ENCODE peak calls at places on chromosomes 1 and 21, in four cellular contexts. One of them, this sample, is unnamed.

GRCh38 chr1:44664730-44665370 is 9.4 kb downstream of the TMEM53 start:
- DNase-seq in GM12878: no peak
- DNase-seq in HepG2: no peak
- DNase-seq in K562: no peak
- DNase-seq in this sample: no peak

GRCh38 chr1:89532228-89532627 is 7.6 kb downstream of the LRRC8B start:
- DNase-seq in K562: no peak
- DNase-seq in GM12878: no peak
- DNase-seq in HepG2: no peak
- DNase-seq in this sample: no peak

GRCh38 chr1:173853074-173853473 is 14.7 kb downstream of the GAS5 start:
- DNase-seq in HepG2: no peak
- DNase-seq in K562: no peak
- DNase-seq in GM12878: no peak
- DNase-seq in this sample: no peak

GRCh38 chr1:230868736-230869385 is 540 bp upstream of the C1orf198 start:
- DNase-seq in K562: peak; percentile 19
- DNase-seq in GM12878: no peak
- DNase-seq in HepG2: peak; percentile 41
- DNase-seq in this sample: peak; percentile 58

GRCh38 chr1:53592521-53592982 is 133.4 kb downstream of the DMRTB1 start:
- DNase-seq in HepG2: no peak
- DNase-seq in GM12878: no peak
- DNase-seq in K562: no peak
- DNase-seq in this sample: no peak

GRCh38 chr1:23422313-23422877 is 2.2 kb downstream of the TCEA3 start:
- DNase-seq in HepG2: no peak
- DNase-seq in K562: peak; percentile 82
- DNase-seq in GM12878: no peak
- DNase-seq in this sample: no peak

GRCh38 chr1:213582976-213583567 is 404.7 kb upstream of the PROX1 start:
- DNase-seq in K562: no peak
- DNase-seq in HepG2: no peak
- DNase-seq in GM12878: no peak
- DNase-seq in this sample: no peak

GRCh38 chr1:244353572-244354091 is 98.1 kb downstream of the ADSS2 start:
- DNase-seq in GM12878: no peak
- DNase-seq in K562: peak; percentile 86
- DNase-seq in HepG2: peak; percentile 37
- DNase-seq in this sample: peak; percentile 50

GRCh38 chr21:36803051-36803709 is 104.3 kb downstream of the SIM2 start:
- DNase-seq in K562: no peak
- DNase-seq in GM12878: no peak
- DNase-seq in HepG2: no peak
- DNase-seq in this sample: no peak

GRCh38 chr1:24786191-24786590 is 40.9 kb downstream of the CLIC4 start:
- DNase-seq in K562: no peak
- DNase-seq in GM12878: no peak
- DNase-seq in HepG2: no peak
- DNase-seq in this sample: no peak

GRCh38 chr1:2300851-2301606 is 72.9 kb downstream of the SKI start:
- DNase-seq in K562: no peak
- DNase-seq in HepG2: no peak
- DNase-seq in GM12878: peak; percentile 76
- DNase-seq in this sample: no peak
- TF ChIP-seq BHLHE40 in K562: no peak
- TF ChIP-seq BHLHE40 in HepG2: no peak
- TF ChIP-seq BHLHE40 in GM12878: peak; percentile 72
- TF ChIP-seq BHLHE40 in this sample: no peak

DNA sequence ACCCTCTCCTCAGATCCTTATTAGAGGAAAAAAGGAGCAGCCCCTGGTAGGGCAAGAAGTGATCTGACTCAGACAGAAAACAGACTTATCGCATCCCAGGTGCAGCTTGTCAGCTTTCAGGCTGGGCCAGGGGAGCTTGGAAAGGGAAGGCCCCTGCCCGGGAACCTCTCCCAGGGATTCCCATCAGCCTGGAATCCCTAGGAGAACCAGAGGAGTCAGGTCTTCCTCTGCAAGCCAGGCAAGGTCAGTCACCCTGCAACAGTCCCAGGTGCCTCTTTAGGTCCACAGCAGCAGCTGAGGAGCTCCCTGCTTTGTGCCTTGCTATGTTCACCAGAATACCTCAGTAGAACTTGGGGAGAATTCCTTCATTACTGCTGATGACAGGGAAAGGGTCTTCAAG is 2.9 kb upstream of the PRAMEF12 start:
- DNase-seq in GM12878: no peak
- DNase-seq in K562: no peak
- DNase-seq in HepG2: no peak
- DNase-seq in this sample: no peak
- TF ChIP-seq FOXM1 in GM12878: no peak
- TF ChIP-seq FOXM1 in K562: no peak
- TF ChIP-seq FOXM1 in HepG2: no peak
- TF ChIP-seq FOXM1 in this sample: no peak

GRCh38 chr1:168101336-168101735 is 35.4 kb downstream of the GPR161 start:
- DNase-seq in K562: no peak
- DNase-seq in GM12878: no peak
- DNase-seq in HepG2: no peak
- DNase-seq in this sample: no peak

GRCh38 chr1:168104535-168104934 is 32.2 kb downstream of the GPR161 start:
- DNase-seq in HepG2: no peak
- DNase-seq in K562: no peak
- DNase-seq in GM12878: no peak
- DNase-seq in this sample: no peak

GRCh38 chr1:168102482-168102881 is 34.2 kb downstream of the GPR161 start:
- DNase-seq in K562: no peak
- DNase-seq in HepG2: no peak
- DNase-seq in GM12878: no peak
- DNase-seq in this sample: no peak

GRCh38 chr1:168106274-168106673 is 30.5 kb downstream of the GPR161 start:
- DNase-seq in K562: no peak
- DNase-seq in HepG2: peak; percentile 74
- DNase-seq in GM12878: no peak
- DNase-seq in this sample: no peak

GRCh38 chr1:168105846-168106245 is 30.9 kb downstream of the GPR161 start:
- DNase-seq in K562: no peak
- DNase-seq in HepG2: no peak
- DNase-seq in GM12878: no peak
- DNase-seq in this sample: no peak
- TF ChIP-seq BHLHE40 in K562: no peak
- TF ChIP-seq BHLHE40 in HepG2: no peak
- TF ChIP-seq BHLHE40 in GM12878: no peak
- TF ChIP-seq BHLHE40 in this sample: no peak

GRCh38 chr1:111631502-111631901 is 11.9 kb downstream of the RAP1A start:
- DNase-seq in K562: no peak
- DNase-seq in HepG2: no peak
- DNase-seq in GM12878: no peak
- DNase-seq in this sample: no peak

GRCh38 chr1:111635324-111636009 is 15.9 kb downstream of the RAP1A start:
- DNase-seq in GM12878: no peak
- DNase-seq in HepG2: no peak
- DNase-seq in K562: no peak
- DNase-seq in this sample: no peak

GRCh38 chr1:111629190-111629954 is 9.8 kb downstream of the RAP1A start:
- DNase-seq in GM12878: no peak
- DNase-seq in K562: no peak
- DNase-seq in HepG2: no peak
- DNase-seq in this sample: no peak

GRCh38 chr1:111638320-111638719 is 18.7 kb downstream of the RAP1A start:
- DNase-seq in GM12878: no peak
- DNase-seq in K562: no peak
- DNase-seq in HepG2: no peak
- DNase-seq in this sample: no peak

GRCh38 chr1:111633736-111634135 is 14.1 kb downstream of the RAP1A start:
- DNase-seq in HepG2: no peak
- DNase-seq in GM12878: no peak
- DNase-seq in K562: no peak
- DNase-seq in this sample: no peak
- TF ChIP-seq FOXM1 in HepG2: no peak
- TF ChIP-seq FOXM1 in GM12878: no peak
- TF ChIP-seq FOXM1 in K562: no peak
- TF ChIP-seq FOXM1 in this sample: no peak

DNA sequence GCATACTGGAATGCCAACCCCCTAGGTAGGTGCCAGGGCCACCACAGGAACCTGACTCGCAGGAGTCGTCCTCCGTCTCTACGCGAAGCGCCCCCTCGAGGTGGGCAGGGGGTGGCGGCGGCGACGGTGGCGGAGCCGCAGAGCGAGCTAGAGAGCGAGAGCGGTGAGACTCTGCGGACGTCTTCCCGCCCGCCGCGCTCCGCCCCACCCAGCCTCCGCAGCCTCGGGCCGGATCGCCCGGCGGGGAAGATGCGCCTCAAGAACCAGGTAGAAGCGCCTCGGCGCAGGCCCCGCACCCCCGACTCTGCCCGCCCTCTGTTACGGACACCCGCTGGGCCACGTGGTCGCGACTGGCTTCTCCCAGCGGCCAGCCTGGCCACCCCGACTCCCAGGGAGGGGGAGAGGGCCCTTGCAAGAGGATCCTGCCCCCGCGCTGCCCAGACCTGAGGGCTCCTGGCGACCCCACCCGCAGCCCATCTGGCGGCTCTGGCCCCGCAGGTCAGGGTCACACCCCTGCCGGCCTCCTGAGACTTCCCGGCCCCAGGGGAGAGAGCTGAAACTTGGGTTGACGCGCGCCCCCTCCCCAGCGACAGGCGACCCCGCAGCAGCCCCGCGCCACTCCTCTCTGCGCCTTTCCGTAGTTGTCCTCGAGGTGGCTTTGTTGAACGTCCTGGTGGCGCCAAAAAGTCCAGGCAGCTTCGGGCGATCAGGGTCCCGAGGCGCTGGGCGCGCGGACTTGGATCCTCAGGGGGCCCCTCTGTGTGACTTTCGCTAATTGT is 24.4 kb upstream of the AGBL4 start:
- DNase-seq in HepG2: no peak
- DNase-seq in GM12878: no peak
- DNase-seq in K562: no peak
- DNase-seq in this sample: peak; percentile 20
- TF ChIP-seq BHLHE40 in HepG2: no peak
- TF ChIP-seq BHLHE40 in GM12878: no peak
- TF ChIP-seq BHLHE40 in K562: no peak
- TF ChIP-seq BHLHE40 in this sample: no peak

GRCh38 chr1:156859523-156860112 is 701 bp upstream of the INSRR start:
- DNase-seq in HepG2: no peak
- DNase-seq in K562: no peak
- DNase-seq in GM12878: no peak
- DNase-seq in this sample: no peak
- TF ChIP-seq FOXM1 in HepG2: no peak
- TF ChIP-seq FOXM1 in K562: no peak
- TF ChIP-seq FOXM1 in GM12878: no peak
- TF ChIP-seq FOXM1 in this sample: no peak

GRCh38 chr1:152986578-152986977 is 2.7 kb downstream of the SPRR1A start:
- DNase-seq in K562: no peak
- DNase-seq in HepG2: no peak
- DNase-seq in GM12878: no peak
- DNase-seq in this sample: no peak

GRCh38 chr1:152981181-152981871 is 2.6 kb upstream of the SPRR1A start:
- DNase-seq in HepG2: no peak
- DNase-seq in K562: no peak
- DNase-seq in GM12878: no peak
- DNase-seq in this sample: no peak

GRCh38 chr1:152982076-152982475 is 1.8 kb upstream of the SPRR1A start:
- DNase-seq in K562: no peak
- DNase-seq in HepG2: no peak
- DNase-seq in GM12878: no peak
- DNase-seq in this sample: no peak

GRCh38 chr1:152983234-152983633 is 647 bp upstream of the SPRR1A start:
- DNase-seq in GM12878: no peak
- DNase-seq in HepG2: no peak
- DNase-seq in K562: no peak
- DNase-seq in this sample: no peak

DNA sequence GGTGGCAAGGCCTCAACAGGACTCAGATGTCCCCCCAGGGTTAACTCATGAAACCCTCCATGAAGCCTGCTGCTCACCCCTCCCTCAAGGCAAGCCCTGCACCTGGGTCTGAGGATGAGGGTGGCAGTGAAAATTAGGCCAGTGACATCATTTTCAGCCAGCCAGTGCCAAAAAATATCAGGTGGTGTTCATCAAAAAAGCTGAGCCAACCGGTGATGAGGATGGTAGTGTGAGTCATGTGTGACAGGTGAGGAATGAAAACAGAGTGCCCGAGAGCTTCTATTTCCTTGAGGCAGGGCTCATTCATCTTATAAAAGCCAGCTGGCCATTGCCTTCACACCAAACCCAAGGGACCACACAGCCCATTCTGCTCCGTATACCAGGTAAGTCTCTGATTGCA is at the start of gene SPRR1A:
- DNase-seq in GM12878: no peak
- DNase-seq in HepG2: no peak
- DNase-seq in K562: no peak
- DNase-seq in this sample: no peak
- TF ChIP-seq BHLHE40 in GM12878: no peak
- TF ChIP-seq BHLHE40 in HepG2: no peak
- TF ChIP-seq BHLHE40 in K562: no peak
- TF ChIP-seq BHLHE40 in this sample: no peak

DNA sequence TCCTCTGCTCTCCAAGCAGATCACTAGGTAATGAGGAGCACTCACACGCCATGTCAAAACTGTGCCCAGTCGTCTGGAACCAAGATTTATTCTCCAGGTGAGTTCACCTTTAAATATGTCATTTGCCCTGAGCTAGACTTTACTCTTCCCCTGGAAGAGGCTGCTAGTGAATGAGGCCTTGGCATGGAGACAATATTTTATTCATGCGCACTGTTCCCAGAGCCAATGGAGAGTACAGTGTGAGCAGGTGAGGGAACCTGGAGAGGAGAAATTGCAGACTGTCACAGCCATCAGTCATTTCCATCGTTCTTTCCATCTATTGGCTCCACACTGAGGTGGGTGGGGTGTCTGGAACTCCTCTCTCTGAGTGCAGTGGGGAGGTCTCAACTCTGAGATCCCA is 333.6 kb downstream of the KCNH1 start:
- DNase-seq in HepG2: no peak
- DNase-seq in K562: no peak
- DNase-seq in GM12878: no peak
- DNase-seq in this sample: no peak
- TF ChIP-seq FOXM1 in HepG2: no peak
- TF ChIP-seq FOXM1 in K562: no peak
- TF ChIP-seq FOXM1 in GM12878: no peak
- TF ChIP-seq FOXM1 in this sample: no peak

DNA sequence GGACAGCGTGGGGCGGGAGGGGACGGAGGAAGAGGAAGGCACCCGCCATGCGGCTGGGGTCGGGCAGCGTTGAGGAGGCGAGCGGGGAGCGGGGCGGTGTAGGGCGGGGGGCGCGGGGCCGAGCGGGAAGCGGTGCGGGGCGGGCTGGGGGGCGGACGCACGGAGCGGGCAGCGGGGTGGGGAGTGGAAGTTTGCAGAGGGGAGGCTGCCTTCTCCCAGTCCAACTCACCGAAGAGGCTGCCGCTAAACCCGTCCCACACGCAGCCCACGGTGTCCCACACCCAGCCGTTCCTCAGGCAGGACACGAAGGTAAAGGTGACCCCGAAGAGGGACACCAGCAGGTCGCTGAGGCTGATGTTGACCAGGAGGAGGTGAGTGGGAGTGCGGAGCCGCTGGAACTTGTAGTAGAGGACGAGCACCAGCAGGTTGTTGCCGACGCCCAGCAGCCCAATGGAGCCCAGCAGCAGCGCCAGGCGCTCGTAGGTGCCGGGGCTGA is 468 bp downstream of the CHML start:
- DNase-seq in GM12878: no peak
- DNase-seq in K562: peak; percentile 68
- DNase-seq in HepG2: peak; percentile 38
- DNase-seq in this sample: peak; percentile 68
- TF ChIP-seq BHLHE40 in GM12878: no peak
- TF ChIP-seq BHLHE40 in K562: no peak
- TF ChIP-seq BHLHE40 in HepG2: no peak
- TF ChIP-seq BHLHE40 in this sample: no peak

This sample was measured in HEK293T.